ENCODE peak calls at places on chromosomes 13 and 19, in ten cellular contexts. Y is GM12864; V is WERI-Rb-1; U is IMR-90; X is Peyer's patch; H is choroid plexus epithelial cell; L is astrocyte of the spinal cord; S is naive thymus-derived CD4-positive, alpha-beta T cell; F is fibroblast of lung; T is right atrium auricular region. B is an unnamed sample.

GRCh38 chr19:42092350-42092749 is 16.4 kb downstream of the ZNF574 start:
- DNase-seq in S (peak), Y (no peak), X (no peak), F (no peak), L (no peak), U (no peak), T (no peak), V (peak), H (no peak), B (no peak)

GRCh38 chr13:23427342-23428182 is 5.9 kb downstream of the SACS start:
- DNase-seq in T (no peak), H (peak), F (peak), L (peak), S (no peak), V (no peak), X (no peak), U (peak), Y (no peak), B (no peak)

GRCh38 chr19:49812997-49813861 is at the start of gene FUZ:
- DNase-seq in S (peak), V (peak), H (peak), T (peak), F (peak), L (peak), X (peak), Y (peak), U (peak), B (peak)

GRCh38 chr19:43620061-43621001 is 902 bp upstream of the ZNF428 start:
- DNase-seq in F (no peak), L (no peak), V (no peak), X (no peak), S (peak), U (no peak), H (no peak), Y (no peak), T (no peak), B (no peak)

GRCh38 chr19:28377077-28377476 is 835.9 kb downstream of the UQCRFS1 start:
- DNase-seq in S (no peak), H (peak), U (no peak), T (no peak), L (no peak), X (no peak), F (peak), V (no peak), Y (no peak), B (no peak)

GRCh38 chr13:26743971-26744370 is 16.6 kb downstream of the GPR12 start:
- DNase-seq in F (no peak), L (no peak), X (no peak), U (no peak), Y (no peak), V (no peak), T (no peak), S (no peak), H (no peak), B (no peak)

GRCh38 chr13:78719367-78719766 is 60.4 kb upstream of the OBI1 start:
- DNase-seq in V (no peak), X (no peak), L (no peak), Y (no peak), T (no peak), H (no peak), F (no peak), U (no peak), S (no peak), B (no peak)

GRCh38 chr19:18697680-18698079 is 14.2 kb downstream of the CRTC1 start:
- DNase-seq in Y (no peak), S (no peak), T (no peak), L (no peak), V (no peak), X (no peak), H (no peak), F (no peak), U (no peak), B (no peak)

GRCh38 chr19:33324628-33325027 is 22.3 kb upstream of the CEBPA start:
- DNase-seq in V (no peak), X (no peak), T (no peak), Y (no peak), L (no peak), U (no peak), S (no peak), H (no peak), F (no peak), B (no peak)

GRCh38 chr13:99987180-99988047 is 5.8 kb downstream of the ZIC2 start:
- DNase-seq in L (peak), Y (no peak), H (no peak), X (no peak), V (no peak), T (no peak), F (no peak), S (no peak), U (no peak), B (no peak)

GRCh38 chr19:43407416-43408005 is 7.2 kb upstream of the TEX101 start:
- DNase-seq in S (no peak), Y (no peak), F (no peak), T (no peak), H (no peak), U (no peak), V (no peak), X (no peak), L (no peak), B (no peak)

GRCh38 chr19:1279782-1280341 is 4.5 kb downstream of the FAM174C start:
- DNase-seq in L (peak), Y (no peak), F (peak), T (peak), V (peak), H (peak), X (peak), U (peak), S (peak), B (peak)

GRCh38 chr19:54415208-54415900 is at the start of gene TTYH1:
- DNase-seq in H (no peak), V (peak), F (no peak), T (no peak), S (peak), U (no peak), L (no peak), Y (no peak), X (no peak), B (no peak)

GRCh38 chr19:11540642-11541041 is 2.0 kb downstream of the CNN1 start:
- DNase-seq in V (no peak), H (no peak), U (no peak), F (no peak), S (no peak), T (no peak), L (no peak), X (no peak), Y (no peak), B (no peak)

GRCh38 chr19:42132030-42132628 is at the start of gene POU2F2:
- DNase-seq in X (peak), Y (peak), H (no peak), T (no peak), F (no peak), V (no peak), U (no peak), L (no peak), S (peak), B (no peak)

GRCh38 chr19:44748426-44749254 is at the start of gene BCL3:
- DNase-seq in V (peak), S (peak), F (peak), H (no peak), U (no peak), Y (no peak), L (no peak), T (no peak), X (peak), B (no peak)

GRCh38 chr19:44747739-44748425 is 626 bp upstream of the BCL3 start:
- DNase-seq in Y (no peak), V (no peak), S (peak), X (peak), T (peak), H (peak), U (peak), F (peak), L (peak), B (no peak)

GRCh38 chr19:57559404-57560025 is at the start of gene ZNF550:
- DNase-seq in F (peak), X (peak), L (peak), U (peak), Y (peak), S (peak), V (peak), T (peak), H (peak), B (peak)

GRCh38 chr19:57563547-57563946 is 3.9 kb upstream of the ZNF550 start:
- DNase-seq in S (no peak), T (no peak), H (no peak), L (no peak), Y (no peak), X (no peak), F (no peak), U (no peak), V (no peak), B (no peak)

GRCh38 chr19:57558525-57558924 is 1.1 kb downstream of the ZNF550 start:
- DNase-seq in F (peak), L (peak), V (peak), S (no peak), Y (no peak), X (no peak), T (no peak), H (peak), U (peak), B (no peak)

GRCh38 chr19:57559008-57559403 is 657 bp downstream of the ZNF550 start:
- DNase-seq in F (no peak), Y (no peak), S (no peak), H (peak), U (no peak), V (peak), T (no peak), L (no peak), X (no peak), B (no peak)

GRCh38 chr19:57560049-57560491 is 407 bp upstream of the ZNF550 start:
- DNase-seq in H (peak), V (no peak), Y (no peak), X (no peak), U (peak), L (peak), S (no peak), T (no peak), F (peak), B (no peak)
- H3K4me3 ChIP-seq in H (peak), V (peak), Y (peak), X (peak), U (peak), L (peak), S (peak), T (peak), F (peak), B (peak)

DNA sequence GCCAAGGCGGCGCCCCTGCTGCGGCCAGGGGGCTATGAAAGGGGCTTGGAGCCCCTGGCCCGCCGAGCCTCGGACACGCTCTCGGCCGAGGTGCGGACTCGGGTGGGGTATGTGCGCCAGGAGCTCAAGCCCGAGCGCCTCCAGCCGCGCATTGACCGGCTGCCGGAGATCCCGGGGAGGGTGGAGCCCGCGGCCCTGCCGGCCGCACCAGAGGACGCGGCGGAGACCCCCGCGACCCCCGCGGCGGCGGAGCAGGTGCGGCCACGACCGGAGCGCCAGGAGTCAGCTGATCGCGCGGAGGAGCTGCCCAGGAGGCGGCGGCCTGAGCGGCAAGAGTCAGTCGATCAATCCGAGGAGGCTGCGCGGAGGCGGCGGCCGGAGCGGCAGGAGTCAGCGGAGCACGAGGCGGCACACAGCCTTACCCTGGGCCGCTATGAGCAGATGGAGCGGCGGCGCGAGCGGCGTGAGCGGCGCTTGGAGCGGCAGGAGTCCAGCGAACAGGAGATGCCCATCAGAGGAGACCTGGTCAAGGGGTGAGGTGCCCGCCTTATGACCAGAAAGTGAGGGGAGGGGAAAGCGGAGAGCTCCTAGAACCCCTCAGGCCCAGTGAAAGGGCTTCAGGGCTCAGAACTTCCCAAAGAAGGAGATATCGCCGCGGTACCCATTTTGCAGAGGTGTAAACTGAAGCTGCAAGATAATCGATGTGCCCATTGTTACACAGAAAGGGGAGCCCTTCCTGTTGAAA is 8.8 kb upstream of the SHKBP1 start:
- DNase-seq in U (no peak), V (no peak), S (no peak), F (no peak), H (no peak), X (no peak), L (no peak), Y (no peak), T (no peak), B (no peak)
- H3K4me3 ChIP-seq in U (peak), V (no peak), S (no peak), F (peak), H (peak), X (no peak), L (no peak), Y (no peak), T (no peak), B (peak)

GRCh38 chr19:48639483-48640375 is 2.5 kb upstream of the DBP start:
- DNase-seq in Y (no peak), U (no peak), H (no peak), X (peak), V (no peak), F (no peak), T (no peak), L (no peak), S (no peak), B (no peak)
- H3K4me3 ChIP-seq in Y (no peak), U (no peak), H (no peak), X (peak), V (no peak), F (no peak), T (no peak), L (no peak), S (no peak), B (no peak)

GRCh38 chr13:92896842-92897241 is 329.8 kb upstream of the GPC6 start:
- DNase-seq in L (peak), Y (no peak), S (no peak), H (peak), V (peak), T (no peak), U (peak), F (peak), X (no peak), B (peak)

GRCh38 chr13:92901739-92902138 is 324.9 kb upstream of the GPC6 start:
- DNase-seq in T (no peak), S (no peak), U (no peak), H (no peak), X (no peak), L (no peak), F (no peak), Y (no peak), V (no peak), B (no peak)

DNA sequence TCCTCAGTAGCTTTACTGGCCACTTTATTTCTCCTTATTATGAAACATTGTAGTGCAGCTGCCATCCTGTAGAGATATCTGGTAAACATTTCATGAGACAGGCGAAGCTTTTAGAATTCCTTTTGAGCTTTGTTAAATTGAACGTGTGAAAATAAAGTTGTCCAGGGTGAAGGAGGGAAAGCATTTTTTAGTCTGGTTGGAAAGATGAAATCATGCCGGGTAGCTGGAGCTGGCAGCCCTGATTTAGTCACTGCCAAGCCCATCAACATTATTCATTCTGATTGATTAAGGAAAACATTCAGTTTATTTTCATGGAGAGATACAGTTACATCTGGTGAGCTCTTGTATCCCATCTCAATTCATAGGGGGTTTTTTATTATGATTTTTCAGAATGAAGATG is 326.2 kb upstream of the GPC6 start:
- DNase-seq in V (no peak), Y (no peak), F (no peak), U (no peak), L (no peak), H (no peak), T (no peak), X (no peak), S (no peak), B (no peak)
- H3K4me3 ChIP-seq in V (no peak), Y (no peak), F (no peak), U (no peak), L (no peak), H (no peak), T (no peak), X (no peak), S (no peak), B (no peak)

B was measured in neuronal stem cell.